ENCODE peak calls at places on chromosome 14, in six cellular contexts. N, L, E, R, O and K are unnamed samples.

GRCh38 chr14:84643438-84643837 is 886.5 kb upstream of the FLRT2 start:
- DNase-seq in E (no peak), L (no peak), R (no peak), O (no peak), N (no peak), K (no peak)

GRCh38 chr14:21748869-21749303 is 75.3 kb upstream of the OR4E1 start:
- DNase-seq in R (peak), N (peak), L (peak), O (peak), E (no peak), K (peak)

GRCh38 chr14:50971122-50971781 is 27.0 kb upstream of the PYGL start:
- DNase-seq in O (no peak), N (no peak), L (no peak), E (no peak), R (no peak), K (no peak)

GRCh38 chr14:69917287-69917686 is 38.1 kb downstream of the SMOC1 start:
- DNase-seq in E (no peak), O (no peak), L (no peak), R (no peak), N (no peak), K (no peak)

GRCh38 chr14:77151245-77151644 is 9.7 kb upstream of the ZDHHC22 start:
- DNase-seq in N (peak), E (no peak), R (no peak), L (peak), O (no peak), K (peak)

GRCh38 chr14:102510616-102511520 is 1.3 kb upstream of the ANKRD9 start:
- DNase-seq in N (no peak), O (no peak), E (no peak), L (peak), R (peak), K (peak)

GRCh38 chr14:88437659-88438058 is 52.2 kb downstream of the SPATA7 start:
- DNase-seq in O (no peak), N (peak), E (no peak), L (no peak), R (no peak), K (no peak)

GRCh38 chr14:101535232-101535631 is 26.1 kb upstream of the DIO3 start:
- DNase-seq in L (no peak), O (no peak), E (no peak), R (peak), N (no peak), K (no peak)

GRCh38 chr14:68528031-68528687 is 264.7 kb downstream of the ZFP36L1 start:
- DNase-seq in N (no peak), L (no peak), R (no peak), E (no peak), O (no peak), K (no peak)

GRCh38 chr14:91509083-91509877 is 830 bp downstream of the PPP4R3A start:
- DNase-seq in N (no peak), O (no peak), E (no peak), R (peak), L (peak), K (peak)

GRCh38 chr14:65267856-65268255 is 144.7 kb upstream of the FUT8 start:
- DNase-seq in O (no peak), E (no peak), R (no peak), L (no peak), N (peak), K (peak)

GRCh38 chr14:46840971-46841729 is 189.6 kb upstream of the RPL10L start:
- DNase-seq in E (no peak), O (no peak), N (no peak), R (no peak), L (peak), K (no peak)

GRCh38 chr14:72479471-72479931 is 414.4 kb downstream of the DPF3 start:
- DNase-seq in E (no peak), R (no peak), N (no peak), L (peak), O (no peak), K (peak)

GRCh38 chr14:29821665-29822429 is 105.8 kb downstream of the PRKD1 start:
- DNase-seq in L (no peak), O (no peak), R (no peak), N (peak), E (no peak), K (no peak)

GRCh38 chr14:37585101-37585479 is 10.0 kb downstream of the FOXA1 start:
- DNase-seq in O (no peak), L (no peak), N (no peak), E (no peak), R (peak), K (no peak)

GRCh38 chr14:86087377-86087776 is 557.4 kb downstream of the FLRT2 start:
- DNase-seq in L (no peak), R (no peak), N (no peak), E (no peak), O (no peak), K (no peak)

GRCh38 chr14:51020024-51020710 is 74.7 kb downstream of the TRIM9 start:
- DNase-seq in O (no peak), N (no peak), R (no peak), L (peak), E (peak), K (no peak)

GRCh38 chr14:95293474-95293873 is 26.2 kb downstream of the CLMN start:
- DNase-seq in E (no peak), N (no peak), R (no peak), O (no peak), L (no peak), K (no peak)